ENCODE peak calls at places on chromosomes 11 and 22, in nine cellular contexts. One of them, this sample, is unnamed.

GRCh38 chr11:132853886-132854285 is 678.4 kb downstream of the OPCML start:
- DNase-seq in choroid plexus epithelial cell: no peak
- DNase-seq in kidney: no peak
- DNase-seq in MCF 10A: no peak
- DNase-seq in AG04449: no peak
- DNase-seq in GM12864: no peak
- DNase-seq in uterus: no peak
- DNase-seq in foreskin fibroblast: no peak
- DNase-seq in fibroblast of mammary gland: no peak
- DNase-seq in this sample: no peak

GRCh38 chr11:385594-386351 is 8.2 kb upstream of the PKP3 start:
- DNase-seq in choroid plexus epithelial cell: no peak
- DNase-seq in kidney: no peak
- DNase-seq in MCF 10A: no peak
- DNase-seq in AG04449: no peak
- DNase-seq in GM12864: no peak
- DNase-seq in uterus: no peak
- DNase-seq in foreskin fibroblast: no peak
- DNase-seq in fibroblast of mammary gland: no peak
- DNase-seq in this sample: no peak

GRCh38 chr11:94877446-94878200 is 95.7 kb downstream of the CWC15 start:
- DNase-seq in choroid plexus epithelial cell: peak
- DNase-seq in kidney: no peak
- DNase-seq in MCF 10A: no peak
- DNase-seq in AG04449: no peak
- DNase-seq in GM12864: no peak
- DNase-seq in uterus: no peak
- DNase-seq in foreskin fibroblast: no peak
- DNase-seq in fibroblast of mammary gland: no peak
- DNase-seq in this sample: no peak

GRCh38 chr11:104003491-104003890 is 32.9 kb upstream of the DDI1 start:
- DNase-seq in choroid plexus epithelial cell: peak
- DNase-seq in kidney: no peak
- DNase-seq in MCF 10A: no peak
- DNase-seq in AG04449: no peak
- DNase-seq in GM12864: no peak
- DNase-seq in uterus: no peak
- DNase-seq in foreskin fibroblast: peak
- DNase-seq in fibroblast of mammary gland: peak
- DNase-seq in this sample: no peak

GRCh38 chr11:2584812-2585565 is 114.8 kb downstream of the KCNQ1OT1 start:
- DNase-seq in choroid plexus epithelial cell: no peak
- DNase-seq in kidney: peak
- DNase-seq in MCF 10A: no peak
- DNase-seq in AG04449: no peak
- DNase-seq in GM12864: no peak
- DNase-seq in uterus: no peak
- DNase-seq in foreskin fibroblast: no peak
- DNase-seq in fibroblast of mammary gland: no peak
- DNase-seq in this sample: no peak

GRCh38 chr11:61733120-61733978 is 19.1 kb upstream of the MYRF start:
- DNase-seq in choroid plexus epithelial cell: peak
- DNase-seq in kidney: peak
- DNase-seq in MCF 10A: peak
- DNase-seq in AG04449: no peak
- DNase-seq in GM12864: peak
- DNase-seq in uterus: peak
- DNase-seq in foreskin fibroblast: peak
- DNase-seq in fibroblast of mammary gland: peak
- DNase-seq in this sample: peak

GRCh38 chr11:118162846-118163245 is 10.2 kb upstream of the SCN4B start:
- DNase-seq in choroid plexus epithelial cell: no peak
- DNase-seq in kidney: no peak
- DNase-seq in MCF 10A: no peak
- DNase-seq in AG04449: no peak
- DNase-seq in GM12864: no peak
- DNase-seq in uterus: no peak
- DNase-seq in foreskin fibroblast: no peak
- DNase-seq in fibroblast of mammary gland: no peak
- DNase-seq in this sample: no peak

GRCh38 chr11:114044042-114044871 is 15.3 kb upstream of the ZBTB16 start:
- DNase-seq in choroid plexus epithelial cell: peak
- DNase-seq in kidney: no peak
- DNase-seq in MCF 10A: peak
- DNase-seq in AG04449: no peak
- DNase-seq in GM12864: no peak
- DNase-seq in uterus: no peak
- DNase-seq in foreskin fibroblast: peak
- DNase-seq in fibroblast of mammary gland: no peak
- DNase-seq in this sample: no peak

GRCh38 chr11:100329352-100329751 is 357.7 kb upstream of the ARHGAP42 start:
- DNase-seq in choroid plexus epithelial cell: peak
- DNase-seq in kidney: no peak
- DNase-seq in MCF 10A: peak
- DNase-seq in AG04449: no peak
- DNase-seq in GM12864: no peak
- DNase-seq in uterus: no peak
- DNase-seq in foreskin fibroblast: no peak
- DNase-seq in fibroblast of mammary gland: no peak
- DNase-seq in this sample: peak

GRCh38 chr11:102552447-102553200 is 22.1 kb upstream of the MMP7 start:
- DNase-seq in choroid plexus epithelial cell: peak
- DNase-seq in kidney: no peak
- DNase-seq in MCF 10A: no peak
- DNase-seq in AG04449: no peak
- DNase-seq in GM12864: no peak
- DNase-seq in uterus: no peak
- DNase-seq in foreskin fibroblast: no peak
- DNase-seq in fibroblast of mammary gland: no peak
- DNase-seq in this sample: peak

GRCh38 chr22:42340695-42341383 is 70.4 kb upstream of the TCF20 start:
- DNase-seq in choroid plexus epithelial cell: no peak
- DNase-seq in kidney: no peak
- DNase-seq in MCF 10A: no peak
- DNase-seq in AG04449: no peak
- DNase-seq in GM12864: no peak
- DNase-seq in uterus: peak
- DNase-seq in foreskin fibroblast: no peak
- DNase-seq in fibroblast of mammary gland: no peak
- DNase-seq in this sample: no peak

GRCh38 chr11:106176817-106177216 is 99.4 kb downstream of the AASDHPPT start:
- DNase-seq in choroid plexus epithelial cell: no peak
- DNase-seq in kidney: no peak
- DNase-seq in MCF 10A: no peak
- DNase-seq in AG04449: no peak
- DNase-seq in GM12864: no peak
- DNase-seq in uterus: no peak
- DNase-seq in foreskin fibroblast: no peak
- DNase-seq in fibroblast of mammary gland: no peak
- DNase-seq in this sample: no peak

GRCh38 chr11:134762248-134763029 is 350.4 kb upstream of the B3GAT1 start:
- DNase-seq in choroid plexus epithelial cell: peak
- DNase-seq in kidney: peak
- DNase-seq in MCF 10A: no peak
- DNase-seq in AG04449: no peak
- DNase-seq in GM12864: no peak
- DNase-seq in uterus: no peak
- DNase-seq in foreskin fibroblast: no peak
- DNase-seq in fibroblast of mammary gland: peak
- DNase-seq in this sample: no peak

GRCh38 chr22:39097098-39098020 is at the start of gene APOBEC3H:
- DNase-seq in choroid plexus epithelial cell: peak
- DNase-seq in kidney: no peak
- DNase-seq in MCF 10A: peak
- DNase-seq in AG04449: no peak
- DNase-seq in GM12864: no peak
- DNase-seq in uterus: no peak
- DNase-seq in foreskin fibroblast: peak
- DNase-seq in fibroblast of mammary gland: no peak
- DNase-seq in this sample: peak

GRCh38 chr11:111299111-111300026 is 1.0 kb downstream of the POU2AF3 start:
- DNase-seq in choroid plexus epithelial cell: peak
- DNase-seq in kidney: peak
- DNase-seq in MCF 10A: no peak
- DNase-seq in AG04449: no peak
- DNase-seq in GM12864: no peak
- DNase-seq in uterus: peak
- DNase-seq in foreskin fibroblast: peak
- DNase-seq in fibroblast of mammary gland: peak
- DNase-seq in this sample: peak
- TF ChIP-seq CTCF in choroid plexus epithelial cell: peak
- TF ChIP-seq CTCF in kidney: peak
- TF ChIP-seq CTCF in MCF 10A: peak
- TF ChIP-seq CTCF in AG04449: peak
- TF ChIP-seq CTCF in GM12864: peak
- TF ChIP-seq CTCF in uterus: peak
- TF ChIP-seq CTCF in foreskin fibroblast: peak
- TF ChIP-seq CTCF in fibroblast of mammary gland: peak
- TF ChIP-seq CTCF in this sample: peak

GRCh38 chr11:47348859-47349258 is 3.6 kb downstream of the MYBPC3 start:
- DNase-seq in choroid plexus epithelial cell: peak
- DNase-seq in kidney: no peak
- DNase-seq in MCF 10A: peak
- DNase-seq in AG04449: no peak
- DNase-seq in GM12864: no peak
- DNase-seq in uterus: no peak
- DNase-seq in foreskin fibroblast: peak
- DNase-seq in fibroblast of mammary gland: peak
- DNase-seq in this sample: peak
- TF ChIP-seq CTCF in choroid plexus epithelial cell: peak
- TF ChIP-seq CTCF in kidney: peak
- TF ChIP-seq CTCF in MCF 10A: peak
- TF ChIP-seq CTCF in AG04449: peak
- TF ChIP-seq CTCF in GM12864: peak
- TF ChIP-seq CTCF in uterus: no peak
- TF ChIP-seq CTCF in foreskin fibroblast: peak
- TF ChIP-seq CTCF in fibroblast of mammary gland: peak
- TF ChIP-seq CTCF in this sample: peak

GRCh38 chr11:34423300-34423699 is 15.4 kb upstream of the CAT start:
- DNase-seq in choroid plexus epithelial cell: no peak
- DNase-seq in kidney: no peak
- DNase-seq in MCF 10A: no peak
- DNase-seq in AG04449: no peak
- DNase-seq in GM12864: no peak
- DNase-seq in uterus: no peak
- DNase-seq in foreskin fibroblast: no peak
- DNase-seq in fibroblast of mammary gland: no peak
- DNase-seq in this sample: no peak
- TF ChIP-seq CTCF in choroid plexus epithelial cell: no peak
- TF ChIP-seq CTCF in kidney: no peak
- TF ChIP-seq CTCF in MCF 10A: no peak
- TF ChIP-seq CTCF in AG04449: no peak
- TF ChIP-seq CTCF in GM12864: no peak
- TF ChIP-seq CTCF in uterus: no peak
- TF ChIP-seq CTCF in foreskin fibroblast: no peak
- TF ChIP-seq CTCF in fibroblast of mammary gland: no peak
- TF ChIP-seq CTCF in this sample: no peak

GRCh38 chr22:47011131-47011854 is 248.8 kb downstream of the TBC1D22A start:
- DNase-seq in choroid plexus epithelial cell: no peak
- DNase-seq in kidney: peak
- DNase-seq in MCF 10A: no peak
- DNase-seq in AG04449: no peak
- DNase-seq in GM12864: no peak
- DNase-seq in uterus: no peak
- DNase-seq in foreskin fibroblast: peak
- DNase-seq in fibroblast of mammary gland: no peak
- DNase-seq in this sample: no peak

GRCh38 chr22:47013861-47014635 is 251.6 kb downstream of the TBC1D22A start:
- DNase-seq in choroid plexus epithelial cell: no peak
- DNase-seq in kidney: peak
- DNase-seq in MCF 10A: no peak
- DNase-seq in AG04449: no peak
- DNase-seq in GM12864: no peak
- DNase-seq in uterus: no peak
- DNase-seq in foreskin fibroblast: no peak
- DNase-seq in fibroblast of mammary gland: no peak
- DNase-seq in this sample: no peak

GRCh38 chr22:47014946-47015345 is 252.5 kb downstream of the TBC1D22A start:
- DNase-seq in choroid plexus epithelial cell: no peak
- DNase-seq in kidney: no peak
- DNase-seq in MCF 10A: no peak
- DNase-seq in AG04449: no peak
- DNase-seq in GM12864: no peak
- DNase-seq in uterus: no peak
- DNase-seq in foreskin fibroblast: no peak
- DNase-seq in fibroblast of mammary gland: no peak
- DNase-seq in this sample: no peak

GRCh38 chr22:47014636-47014930 is 252.1 kb downstream of the TBC1D22A start:
- DNase-seq in choroid plexus epithelial cell: no peak
- DNase-seq in kidney: peak
- DNase-seq in MCF 10A: no peak
- DNase-seq in AG04449: no peak
- DNase-seq in GM12864: no peak
- DNase-seq in uterus: no peak
- DNase-seq in foreskin fibroblast: no peak
- DNase-seq in fibroblast of mammary gland: no peak
- DNase-seq in this sample: no peak

GRCh38 chr22:47012589-47013365 is 250.3 kb downstream of the TBC1D22A start:
- DNase-seq in choroid plexus epithelial cell: peak
- DNase-seq in kidney: peak
- DNase-seq in MCF 10A: no peak
- DNase-seq in AG04449: peak
- DNase-seq in GM12864: no peak
- DNase-seq in uterus: no peak
- DNase-seq in foreskin fibroblast: peak
- DNase-seq in fibroblast of mammary gland: no peak
- DNase-seq in this sample: peak
- TF ChIP-seq CTCF in choroid plexus epithelial cell: peak
- TF ChIP-seq CTCF in kidney: no peak
- TF ChIP-seq CTCF in MCF 10A: no peak
- TF ChIP-seq CTCF in AG04449: no peak
- TF ChIP-seq CTCF in GM12864: no peak
- TF ChIP-seq CTCF in uterus: no peak
- TF ChIP-seq CTCF in foreskin fibroblast: no peak
- TF ChIP-seq CTCF in fibroblast of mammary gland: peak
- TF ChIP-seq CTCF in this sample: no peak

DNA sequence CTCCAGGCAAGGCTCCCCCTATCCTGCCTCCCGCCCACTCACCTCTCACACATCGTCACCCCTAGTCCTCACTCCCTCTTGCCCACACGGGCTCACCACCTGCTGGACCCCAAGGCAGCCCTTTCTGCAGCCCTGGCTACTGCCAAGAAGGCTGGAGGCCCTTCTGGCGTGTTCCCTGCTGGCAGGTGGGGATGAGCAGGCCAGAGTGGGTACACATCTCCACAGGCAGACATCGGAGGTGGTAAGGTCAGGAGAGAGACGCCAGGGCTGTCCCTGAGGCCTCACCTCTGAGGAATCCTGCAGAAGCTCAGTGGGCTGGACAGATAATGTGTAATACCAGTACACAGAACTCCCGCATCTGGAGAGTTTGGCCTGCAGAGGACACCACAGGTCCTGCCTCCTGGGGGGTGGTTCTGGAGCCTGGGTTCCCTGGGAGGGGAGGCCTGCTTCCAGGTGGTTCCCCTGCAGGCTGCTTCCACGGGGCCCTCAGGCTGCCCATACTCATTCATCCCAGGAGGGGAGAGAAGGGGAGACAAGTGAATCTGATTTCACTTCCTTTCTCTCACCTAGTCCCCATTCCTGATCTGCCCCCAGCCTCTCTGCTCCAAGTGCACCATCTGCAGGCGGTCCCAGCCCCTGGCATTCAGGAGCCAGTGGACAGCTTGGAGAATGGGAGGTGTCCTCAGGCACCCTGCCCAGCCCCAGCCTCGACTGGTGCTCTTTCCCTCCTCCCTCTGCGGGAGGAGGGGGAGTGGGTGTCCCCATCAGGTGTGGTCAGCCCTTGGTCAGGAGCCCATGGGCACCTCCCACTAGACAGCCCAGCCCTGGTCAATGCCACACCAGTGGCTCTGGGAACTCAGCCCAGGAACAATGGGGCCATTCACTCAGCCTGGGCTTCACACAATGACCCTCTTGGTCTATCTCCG is 6.1 kb upstream of the CHST1 start:
- DNase-seq in choroid plexus epithelial cell: no peak
- DNase-seq in kidney: peak
- DNase-seq in MCF 10A: no peak
- DNase-seq in AG04449: no peak
- DNase-seq in GM12864: no peak
- DNase-seq in uterus: no peak
- DNase-seq in foreskin fibroblast: no peak
- DNase-seq in fibroblast of mammary gland: no peak
- DNase-seq in this sample: no peak
- TF ChIP-seq CTCF in choroid plexus epithelial cell: no peak
- TF ChIP-seq CTCF in kidney: no peak
- TF ChIP-seq CTCF in MCF 10A: no peak
- TF ChIP-seq CTCF in AG04449: no peak
- TF ChIP-seq CTCF in GM12864: no peak
- TF ChIP-seq CTCF in uterus: no peak
- TF ChIP-seq CTCF in foreskin fibroblast: no peak
- TF ChIP-seq CTCF in fibroblast of mammary gland: no peak
- TF ChIP-seq CTCF in this sample: no peak

This sample was measured in epithelial cell of esophagus.